ENCODE peak calls at places on chromosomes 11 and 22, in ten cellular contexts. X is activated CD8-positive, alpha-beta T cell treated with anti-CD3 and anti-CD28 coated beads, Interleukin-2, amount 10 ng/mL, durations not matched to agents 7 days and 5 days; Z is natural killer cell; E is sciatic nerve; K is left lung; R is gastroesophageal sphincter; W is stimulated activated naive CD8-positive, alpha-beta T cell treated with anti-CD3 and anti-CD28 coated beads, Interleukin-15, Interleukin-2, amounts not matched to agents 100 U/mL and 50 U/mL, for 24 hours; S is activated CD8-positive, alpha-beta memory T cell treated with anti-CD3 and anti-CD28 coated beads, Interleukin-2, amount 10 ng/mL, durations not matched to agents 7 days and 5 days; V is naive thymus-derived CD4-positive, alpha-beta T cell; T is left ventricle myocardium superior. F is an unnamed sample.

GRCh38 chr22:18114495-18114894 is 3.9 kb downstream of the TUBA8 start:
- ATAC-seq in X (no peak), Z (no peak), E (no peak), K (no peak), R (no peak), W (no peak), S (no peak), V (no peak), T (peak), F (no peak)

GRCh38 chr11:34732831-34733230 is 111.9 kb downstream of the EHF start:
- ATAC-seq in X (no peak), Z (no peak), E (no peak), K (no peak), R (no peak), W (no peak), S (no peak), V (no peak), T (no peak), F (no peak)

GRCh38 chr22:41526802-41527799 is 17.2 kb downstream of the POLR3H start:
- ATAC-seq in X (peak), Z (peak), E (peak), K (peak), R (peak), W (peak), S (peak), V (peak), T (peak), F (peak)

GRCh38 chr11:7004482-7004881 is 15.7 kb downstream of the ZNF214 start:
- ATAC-seq in X (no peak), Z (no peak), E (no peak), K (no peak), R (peak), W (no peak), S (no peak), V (peak), T (no peak), F (peak)

GRCh38 chr11:12064136-12064953 is 46.0 kb upstream of the MICAL2 start:
- ATAC-seq in X (no peak), Z (no peak), E (no peak), K (no peak), R (no peak), W (no peak), S (no peak), V (no peak), T (no peak), F (no peak)

GRCh38 chr11:6618117-6619020 is 853 bp downstream of the TPP1 start:
- ATAC-seq in X (peak), Z (peak), E (peak), K (peak), R (peak), W (peak), S (peak), V (peak), T (peak), F (peak)

GRCh38 chr11:117305145-117305544 is 10.9 kb downstream of the BACE1 start:
- ATAC-seq in X (no peak), Z (no peak), E (no peak), K (no peak), R (no peak), W (no peak), S (no peak), V (no peak), T (no peak), F (no peak)

GRCh38 chr22:39634530-39635399 is 64.2 kb downstream of the CACNA1I start:
- ATAC-seq in X (no peak), Z (no peak), E (no peak), K (peak), R (no peak), W (peak), S (no peak), V (no peak), T (no peak), F (peak)

GRCh38 chr11:13644997-13645667 is 23.3 kb upstream of the FAR1 start:
- ATAC-seq in X (no peak), Z (no peak), E (no peak), K (peak), R (no peak), W (no peak), S (no peak), V (no peak), T (no peak), F (no peak)

GRCh38 chr11:86627776-86628455 is 44.5 kb downstream of the ME3 start:
- ATAC-seq in X (no peak), Z (no peak), E (peak), K (no peak), R (no peak), W (no peak), S (no peak), V (no peak), T (peak), F (no peak)

GRCh38 chr11:17767914-17768313 is 33.3 kb downstream of the KCNC1 start:
- ATAC-seq in X (no peak), Z (no peak), E (no peak), K (no peak), R (no peak), W (no peak), S (no peak), V (no peak), T (no peak), F (no peak)

GRCh38 chr11:103842795-103843194 is 193.6 kb upstream of the DDI1 start:
- ATAC-seq in X (no peak), Z (no peak), E (peak), K (no peak), R (peak), W (no peak), S (no peak), V (no peak), T (peak), F (no peak)

GRCh38 chr11:18495268-18495667 is 31.5 kb downstream of the TSG101 start:
- ATAC-seq in X (no peak), Z (no peak), E (no peak), K (no peak), R (no peak), W (no peak), S (no peak), V (no peak), T (no peak), F (no peak)

GRCh38 chr11:117841582-117842031 is 17.1 kb upstream of the FXYD2 start:
- ATAC-seq in X (no peak), Z (no peak), E (peak), K (peak), R (no peak), W (no peak), S (no peak), V (peak), T (no peak), F (no peak)

GRCh38 chr11:44775366-44776356 is 48.9 kb downstream of the TSPAN18 start:
- ATAC-seq in X (peak), Z (no peak), E (peak), K (peak), R (peak), W (peak), S (peak), V (peak), T (peak), F (peak)

GRCh38 chr11:75589933-75590332 is 27.9 kb downstream of the SERPINH1 start:
- ATAC-seq in X (no peak), Z (no peak), E (no peak), K (no peak), R (no peak), W (no peak), S (no peak), V (no peak), T (peak), F (no peak)

GRCh38 chr11:134476435-134477021 is 64.5 kb upstream of the B3GAT1 start:
- ATAC-seq in X (no peak), Z (no peak), E (no peak), K (peak), R (no peak), W (no peak), S (no peak), V (no peak), T (peak), F (no peak)

GRCh38 chr22:46372686-46373085 is 37.2 kb downstream of the TRMU start:
- ATAC-seq in X (no peak), Z (no peak), E (no peak), K (no peak), R (no peak), W (no peak), S (no peak), V (no peak), T (no peak), F (no peak)

GRCh38 chr11:57567210-57567511 is 311 bp downstream of the UBE2L6 start:
- ATAC-seq in X (peak), Z (peak), E (peak), K (peak), R (no peak), W (no peak), S (peak), V (no peak), T (peak), F (peak)

GRCh38 chr11:110952150-110952549 is 239.9 kb upstream of the ARHGAP20 start:
- ATAC-seq in X (no peak), Z (no peak), E (peak), K (no peak), R (no peak), W (no peak), S (no peak), V (no peak), T (peak), F (no peak)

GRCh38 chr22:46183733-46184132 is 33.4 kb downstream of the PPARA start:
- ATAC-seq in X (peak), Z (peak), E (no peak), K (no peak), R (no peak), W (no peak), S (peak), V (no peak), T (no peak), F (no peak)

GRCh38 chr22:48254311-48254873 is 1491.9 kb downstream of the TBC1D22A start:
- ATAC-seq in X (no peak), Z (no peak), E (peak), K (peak), R (no peak), W (no peak), S (no peak), V (no peak), T (no peak), F (no peak)

GRCh38 chr11:2156416-2157182 is 4.4 kb downstream of the INS start:
- ATAC-seq in X (no peak), Z (no peak), E (peak), K (peak), R (peak), W (no peak), S (peak), V (peak), T (peak), F (peak)

GRCh38 chr11:96144553-96144952 is 198.4 kb downstream of the MAML2 start:
- ATAC-seq in X (no peak), Z (no peak), E (no peak), K (no peak), R (no peak), W (no peak), S (no peak), V (no peak), T (no peak), F (no peak)

GRCh38 chr11:104163100-104164027 is 583 bp downstream of the PDGFD start:
- ATAC-seq in X (no peak), Z (peak), E (peak), K (peak), R (peak), W (no peak), S (no peak), V (no peak), T (peak), F (no peak)

GRCh38 chr11:93728792-93729128 is 12.5 kb downstream of the TAF1D start:
- ATAC-seq in X (no peak), Z (no peak), E (no peak), K (no peak), R (no peak), W (no peak), S (no peak), V (no peak), T (no peak), F (no peak)

GRCh38 chr11:24516658-24517057 is 19.8 kb downstream of the LUZP2 start:
- ATAC-seq in X (no peak), Z (no peak), E (no peak), K (no peak), R (no peak), W (no peak), S (no peak), V (no peak), T (no peak), F (no peak)

GRCh38 chr11:118223992-118224391 is 819 bp downstream of the JAML start:
- ATAC-seq in X (peak), Z (no peak), E (no peak), K (peak), R (no peak), W (peak), S (peak), V (peak), T (no peak), F (peak)

GRCh38 chr11:71485466-71485865 is 32.5 kb downstream of the NADSYN1 start:
- ATAC-seq in X (no peak), Z (no peak), E (no peak), K (no peak), R (no peak), W (no peak), S (no peak), V (no peak), T (no peak), F (no peak)

GRCh38 chr11:63518548-63518947 is 12.7 kb downstream of the LGALS12 start:
- ATAC-seq in X (no peak), Z (peak), E (no peak), K (no peak), R (no peak), W (no peak), S (peak), V (peak), T (no peak), F (peak)

GRCh38 chr11:28834877-28835276 is 726.7 kb downstream of the METTL15 start:
- ATAC-seq in X (no peak), Z (no peak), E (no peak), K (no peak), R (no peak), W (no peak), S (no peak), V (no peak), T (no peak), F (no peak)

GRCh38 chr11:17230867-17231851 is 23.4 kb upstream of the PIK3C2A start:
- ATAC-seq in X (peak), Z (peak), E (no peak), K (peak), R (no peak), W (peak), S (peak), V (peak), T (no peak), F (peak)

GRCh38 chr22:42608481-42609361 is 6.0 kb downstream of the POLDIP3 start:
- ATAC-seq in X (no peak), Z (no peak), E (peak), K (peak), R (peak), W (peak), S (no peak), V (no peak), T (peak), F (peak)